ENCODE peak calls at places on chromosome 15, in nine cellular contexts. One of them, this sample, is unnamed.

GRCh38 chr15:70512772-70513362 is 250.5 kb downstream of the UACA start:
- DNase-seq in T-helper 1 cell: peak; percentile 19
- DNase-seq in psoas muscle: no peak
- DNase-seq in stimulated activated CD4-positive, alpha-beta T cell treated with anti-CD3 and anti-CD28 coated beads, Interleukin-2, amount 100 ng/mL, for 24 hours: peak; percentile 63
- DNase-seq in globus pallidus: no peak
- DNase-seq in Caco-2: peak; percentile 68
- DNase-seq in nephron progenitor cell: no peak
- DNase-seq in KBM-7: peak; percentile 94
- DNase-seq in NCI-H748 treated with DMSO at 0.1 percent for 48 hours: no peak
- DNase-seq in this sample: peak; percentile 66

GRCh38 chr15:32794973-32795372 is 77.2 kb downstream of the GREM1 start:
- DNase-seq in T-helper 1 cell: no peak
- DNase-seq in psoas muscle: no peak
- DNase-seq in stimulated activated CD4-positive, alpha-beta T cell treated with anti-CD3 and anti-CD28 coated beads, Interleukin-2, amount 100 ng/mL, for 24 hours: no peak
- DNase-seq in globus pallidus: no peak
- DNase-seq in Caco-2: no peak
- DNase-seq in nephron progenitor cell: no peak
- DNase-seq in KBM-7: no peak
- DNase-seq in NCI-H748 treated with DMSO at 0.1 percent for 48 hours: no peak
- DNase-seq in this sample: no peak

GRCh38 chr15:35393403-35393802 is 152.6 kb downstream of the DPH6 start:
- DNase-seq in T-helper 1 cell: no peak
- DNase-seq in psoas muscle: no peak
- DNase-seq in stimulated activated CD4-positive, alpha-beta T cell treated with anti-CD3 and anti-CD28 coated beads, Interleukin-2, amount 100 ng/mL, for 24 hours: no peak
- DNase-seq in globus pallidus: no peak
- DNase-seq in Caco-2: peak; percentile 29
- DNase-seq in nephron progenitor cell: no peak
- DNase-seq in KBM-7: no peak
- DNase-seq in NCI-H748 treated with DMSO at 0.1 percent for 48 hours: no peak
- DNase-seq in this sample: no peak

GRCh38 chr15:39554746-39555387 is 26.0 kb upstream of the THBS1 start:
- DNase-seq in T-helper 1 cell: no peak
- DNase-seq in psoas muscle: no peak
- DNase-seq in stimulated activated CD4-positive, alpha-beta T cell treated with anti-CD3 and anti-CD28 coated beads, Interleukin-2, amount 100 ng/mL, for 24 hours: no peak
- DNase-seq in globus pallidus: no peak
- DNase-seq in Caco-2: no peak
- DNase-seq in nephron progenitor cell: no peak
- DNase-seq in KBM-7: no peak
- DNase-seq in NCI-H748 treated with DMSO at 0.1 percent for 48 hours: no peak
- DNase-seq in this sample: no peak

GRCh38 chr15:37041836-37042235 is 58.5 kb downstream of the MEIS2 start:
- DNase-seq in T-helper 1 cell: no peak
- DNase-seq in psoas muscle: no peak
- DNase-seq in stimulated activated CD4-positive, alpha-beta T cell treated with anti-CD3 and anti-CD28 coated beads, Interleukin-2, amount 100 ng/mL, for 24 hours: no peak
- DNase-seq in globus pallidus: no peak
- DNase-seq in Caco-2: no peak
- DNase-seq in nephron progenitor cell: no peak
- DNase-seq in KBM-7: no peak
- DNase-seq in NCI-H748 treated with DMSO at 0.1 percent for 48 hours: no peak
- DNase-seq in this sample: no peak

GRCh38 chr15:91100561-91101355 is 701 bp downstream of the SV2B start:
- DNase-seq in T-helper 1 cell: no peak
- DNase-seq in psoas muscle: no peak
- DNase-seq in stimulated activated CD4-positive, alpha-beta T cell treated with anti-CD3 and anti-CD28 coated beads, Interleukin-2, amount 100 ng/mL, for 24 hours: no peak
- DNase-seq in globus pallidus: no peak
- DNase-seq in Caco-2: no peak
- DNase-seq in nephron progenitor cell: peak; percentile 11
- DNase-seq in KBM-7: no peak
- DNase-seq in NCI-H748 treated with DMSO at 0.1 percent for 48 hours: peak; percentile 30
- DNase-seq in this sample: peak; percentile 21

GRCh38 chr15:75666823-75667501 is 19.2 kb downstream of the SNX33 start:
- DNase-seq in T-helper 1 cell: no peak
- DNase-seq in psoas muscle: peak; percentile 78
- DNase-seq in stimulated activated CD4-positive, alpha-beta T cell treated with anti-CD3 and anti-CD28 coated beads, Interleukin-2, amount 100 ng/mL, for 24 hours: no peak
- DNase-seq in globus pallidus: no peak
- DNase-seq in Caco-2: no peak
- DNase-seq in nephron progenitor cell: no peak
- DNase-seq in KBM-7: no peak
- DNase-seq in NCI-H748 treated with DMSO at 0.1 percent for 48 hours: no peak
- DNase-seq in this sample: peak; percentile 99

GRCh38 chr15:38610748-38611147 is 46.1 kb upstream of the RASGRP1 start:
- DNase-seq in T-helper 1 cell: no peak
- DNase-seq in psoas muscle: no peak
- DNase-seq in stimulated activated CD4-positive, alpha-beta T cell treated with anti-CD3 and anti-CD28 coated beads, Interleukin-2, amount 100 ng/mL, for 24 hours: peak; percentile 52
- DNase-seq in globus pallidus: no peak
- DNase-seq in Caco-2: no peak
- DNase-seq in nephron progenitor cell: no peak
- DNase-seq in KBM-7: no peak
- DNase-seq in NCI-H748 treated with DMSO at 0.1 percent for 48 hours: no peak
- DNase-seq in this sample: no peak

GRCh38 chr15:72117448-72117697 is 577 bp downstream of the MYO9A start:
- DNase-seq in T-helper 1 cell: peak; percentile 32
- DNase-seq in psoas muscle: peak; percentile 86
- DNase-seq in stimulated activated CD4-positive, alpha-beta T cell treated with anti-CD3 and anti-CD28 coated beads, Interleukin-2, amount 100 ng/mL, for 24 hours: peak; percentile 75
- DNase-seq in globus pallidus: no peak
- DNase-seq in Caco-2: peak; percentile 88
- DNase-seq in nephron progenitor cell: peak; percentile 80
- DNase-seq in KBM-7: peak; percentile 93
- DNase-seq in NCI-H748 treated with DMSO at 0.1 percent for 48 hours: peak; percentile 34
- DNase-seq in this sample: peak; percentile 82

GRCh38 chr15:43132830-43133428 is 457 bp upstream of the TMEM62 start:
- DNase-seq in T-helper 1 cell: no peak
- DNase-seq in psoas muscle: no peak
- DNase-seq in stimulated activated CD4-positive, alpha-beta T cell treated with anti-CD3 and anti-CD28 coated beads, Interleukin-2, amount 100 ng/mL, for 24 hours: no peak
- DNase-seq in globus pallidus: no peak
- DNase-seq in Caco-2: peak; percentile 34
- DNase-seq in nephron progenitor cell: peak; percentile 12
- DNase-seq in KBM-7: no peak
- DNase-seq in NCI-H748 treated with DMSO at 0.1 percent for 48 hours: no peak
- DNase-seq in this sample: no peak

GRCh38 chr15:41772720-41773331 is 1.5 kb upstream of the MAPKBP1 start:
- DNase-seq in T-helper 1 cell: peak; percentile 18
- DNase-seq in psoas muscle: no peak
- DNase-seq in stimulated activated CD4-positive, alpha-beta T cell treated with anti-CD3 and anti-CD28 coated beads, Interleukin-2, amount 100 ng/mL, for 24 hours: peak; percentile 55
- DNase-seq in globus pallidus: peak; percentile 77
- DNase-seq in Caco-2: peak; percentile 63
- DNase-seq in nephron progenitor cell: peak; percentile 18
- DNase-seq in KBM-7: peak; percentile 91
- DNase-seq in NCI-H748 treated with DMSO at 0.1 percent for 48 hours: no peak
- DNase-seq in this sample: peak; percentile 83

GRCh38 chr15:64544450-64544849 is 84.1 kb downstream of the ZNF609 start:
- DNase-seq in T-helper 1 cell: no peak
- DNase-seq in psoas muscle: no peak
- DNase-seq in stimulated activated CD4-positive, alpha-beta T cell treated with anti-CD3 and anti-CD28 coated beads, Interleukin-2, amount 100 ng/mL, for 24 hours: no peak
- DNase-seq in globus pallidus: no peak
- DNase-seq in Caco-2: no peak
- DNase-seq in nephron progenitor cell: no peak
- DNase-seq in KBM-7: no peak
- DNase-seq in NCI-H748 treated with DMSO at 0.1 percent for 48 hours: no peak
- DNase-seq in this sample: peak; percentile 26

GRCh38 chr15:27844018-27844666 is 255.0 kb downstream of the OCA2 start:
- DNase-seq in T-helper 1 cell: no peak
- DNase-seq in psoas muscle: no peak
- DNase-seq in stimulated activated CD4-positive, alpha-beta T cell treated with anti-CD3 and anti-CD28 coated beads, Interleukin-2, amount 100 ng/mL, for 24 hours: no peak
- DNase-seq in globus pallidus: no peak
- DNase-seq in Caco-2: no peak
- DNase-seq in nephron progenitor cell: no peak
- DNase-seq in KBM-7: no peak
- DNase-seq in NCI-H748 treated with DMSO at 0.1 percent for 48 hours: no peak
- DNase-seq in this sample: peak; percentile 59

GRCh38 chr15:52678468-52679231 is 538 bp downstream of the ATOSA start:
- DNase-seq in T-helper 1 cell: peak; percentile 54
- DNase-seq in psoas muscle: peak; percentile 69
- DNase-seq in stimulated activated CD4-positive, alpha-beta T cell treated with anti-CD3 and anti-CD28 coated beads, Interleukin-2, amount 100 ng/mL, for 24 hours: peak; percentile 69
- DNase-seq in globus pallidus: peak; percentile 63
- DNase-seq in Caco-2: peak; percentile 86
- DNase-seq in nephron progenitor cell: peak; percentile 78
- DNase-seq in KBM-7: peak; percentile 74
- DNase-seq in NCI-H748 treated with DMSO at 0.1 percent for 48 hours: peak; percentile 39
- DNase-seq in this sample: peak; percentile 68

GRCh38 chr15:83170474-83171165 is 37.0 kb downstream of the HDGFL3 start:
- DNase-seq in T-helper 1 cell: no peak
- DNase-seq in psoas muscle: no peak
- DNase-seq in stimulated activated CD4-positive, alpha-beta T cell treated with anti-CD3 and anti-CD28 coated beads, Interleukin-2, amount 100 ng/mL, for 24 hours: no peak
- DNase-seq in globus pallidus: no peak
- DNase-seq in Caco-2: no peak
- DNase-seq in nephron progenitor cell: no peak
- DNase-seq in KBM-7: no peak
- DNase-seq in NCI-H748 treated with DMSO at 0.1 percent for 48 hours: no peak
- DNase-seq in this sample: peak; percentile 7

GRCh38 chr15:101399431-101399830 is 90.1 kb downstream of the PCSK6 start:
- DNase-seq in T-helper 1 cell: no peak
- DNase-seq in psoas muscle: no peak
- DNase-seq in stimulated activated CD4-positive, alpha-beta T cell treated with anti-CD3 and anti-CD28 coated beads, Interleukin-2, amount 100 ng/mL, for 24 hours: no peak
- DNase-seq in globus pallidus: no peak
- DNase-seq in Caco-2: no peak
- DNase-seq in nephron progenitor cell: no peak
- DNase-seq in KBM-7: no peak
- DNase-seq in NCI-H748 treated with DMSO at 0.1 percent for 48 hours: no peak
- DNase-seq in this sample: no peak

GRCh38 chr15:52255008-52255407 is 40.6 kb downstream of the MYO5C start:
- DNase-seq in T-helper 1 cell: no peak
- DNase-seq in psoas muscle: no peak
- DNase-seq in stimulated activated CD4-positive, alpha-beta T cell treated with anti-CD3 and anti-CD28 coated beads, Interleukin-2, amount 100 ng/mL, for 24 hours: no peak
- DNase-seq in globus pallidus: no peak
- DNase-seq in Caco-2: no peak
- DNase-seq in nephron progenitor cell: no peak
- DNase-seq in KBM-7: no peak
- DNase-seq in NCI-H748 treated with DMSO at 0.1 percent for 48 hours: no peak
- DNase-seq in this sample: peak; percentile 39

GRCh38 chr15:77411614-77411976 is 8.3 kb downstream of the PEAK1 start:
- DNase-seq in T-helper 1 cell: no peak
- DNase-seq in psoas muscle: no peak
- DNase-seq in stimulated activated CD4-positive, alpha-beta T cell treated with anti-CD3 and anti-CD28 coated beads, Interleukin-2, amount 100 ng/mL, for 24 hours: no peak
- DNase-seq in globus pallidus: no peak
- DNase-seq in Caco-2: no peak
- DNase-seq in nephron progenitor cell: no peak
- DNase-seq in KBM-7: no peak
- DNase-seq in NCI-H748 treated with DMSO at 0.1 percent for 48 hours: no peak
- DNase-seq in this sample: no peak

GRCh38 chr15:89828324-89829145 is 13.9 kb upstream of the ANPEP start:
- DNase-seq in T-helper 1 cell: no peak
- DNase-seq in psoas muscle: peak; percentile 67
- DNase-seq in stimulated activated CD4-positive, alpha-beta T cell treated with anti-CD3 and anti-CD28 coated beads, Interleukin-2, amount 100 ng/mL, for 24 hours: no peak
- DNase-seq in globus pallidus: no peak
- DNase-seq in Caco-2: no peak
- DNase-seq in nephron progenitor cell: peak; percentile 55
- DNase-seq in KBM-7: no peak
- DNase-seq in NCI-H748 treated with DMSO at 0.1 percent for 48 hours: no peak
- DNase-seq in this sample: peak; percentile 47

GRCh38 chr15:85795669-85796305 is 1.1 kb upstream of the KLHL25 start:
- DNase-seq in T-helper 1 cell: no peak
- DNase-seq in psoas muscle: no peak
- DNase-seq in stimulated activated CD4-positive, alpha-beta T cell treated with anti-CD3 and anti-CD28 coated beads, Interleukin-2, amount 100 ng/mL, for 24 hours: no peak
- DNase-seq in globus pallidus: no peak
- DNase-seq in Caco-2: no peak
- DNase-seq in nephron progenitor cell: no peak
- DNase-seq in KBM-7: no peak
- DNase-seq in NCI-H748 treated with DMSO at 0.1 percent for 48 hours: no peak
- DNase-seq in this sample: no peak

GRCh38 chr15:51368307-51368706 is 26.9 kb downstream of the GLDN start:
- DNase-seq in T-helper 1 cell: no peak
- DNase-seq in psoas muscle: no peak
- DNase-seq in stimulated activated CD4-positive, alpha-beta T cell treated with anti-CD3 and anti-CD28 coated beads, Interleukin-2, amount 100 ng/mL, for 24 hours: no peak
- DNase-seq in globus pallidus: no peak
- DNase-seq in Caco-2: no peak
- DNase-seq in nephron progenitor cell: no peak
- DNase-seq in KBM-7: no peak
- DNase-seq in NCI-H748 treated with DMSO at 0.1 percent for 48 hours: no peak
- DNase-seq in this sample: no peak

GRCh38 chr15:44066211-44066827 is 128.8 kb downstream of the FRMD5 start:
- DNase-seq in T-helper 1 cell: peak; percentile 14
- DNase-seq in psoas muscle: no peak
- DNase-seq in stimulated activated CD4-positive, alpha-beta T cell treated with anti-CD3 and anti-CD28 coated beads, Interleukin-2, amount 100 ng/mL, for 24 hours: peak; percentile 69
- DNase-seq in globus pallidus: peak; percentile 72
- DNase-seq in Caco-2: peak; percentile 69
- DNase-seq in nephron progenitor cell: peak; percentile 58
- DNase-seq in KBM-7: peak; percentile 63
- DNase-seq in NCI-H748 treated with DMSO at 0.1 percent for 48 hours: peak; percentile 19
- DNase-seq in this sample: peak; percentile 88

GRCh38 chr15:78617131-78617915 is 3.5 kb downstream of the CHRNA3 start:
- DNase-seq in T-helper 1 cell: no peak
- DNase-seq in psoas muscle: no peak
- DNase-seq in stimulated activated CD4-positive, alpha-beta T cell treated with anti-CD3 and anti-CD28 coated beads, Interleukin-2, amount 100 ng/mL, for 24 hours: no peak
- DNase-seq in globus pallidus: no peak
- DNase-seq in Caco-2: no peak
- DNase-seq in nephron progenitor cell: no peak
- DNase-seq in KBM-7: no peak
- DNase-seq in NCI-H748 treated with DMSO at 0.1 percent for 48 hours: no peak
- DNase-seq in this sample: no peak

GRCh38 chr15:69080203-69080957 is 65.9 kb downstream of the NOX5 start:
- DNase-seq in T-helper 1 cell: no peak
- DNase-seq in psoas muscle: no peak
- DNase-seq in stimulated activated CD4-positive, alpha-beta T cell treated with anti-CD3 and anti-CD28 coated beads, Interleukin-2, amount 100 ng/mL, for 24 hours: no peak
- DNase-seq in globus pallidus: no peak
- DNase-seq in Caco-2: no peak
- DNase-seq in nephron progenitor cell: no peak
- DNase-seq in KBM-7: no peak
- DNase-seq in NCI-H748 treated with DMSO at 0.1 percent for 48 hours: no peak
- DNase-seq in this sample: peak; percentile 60

GRCh38 chr15:83010709-83011270 is 649 bp downstream of the C15orf40 start:
- DNase-seq in T-helper 1 cell: peak; percentile 28
- DNase-seq in psoas muscle: peak; percentile 80
- DNase-seq in stimulated activated CD4-positive, alpha-beta T cell treated with anti-CD3 and anti-CD28 coated beads, Interleukin-2, amount 100 ng/mL, for 24 hours: peak; percentile 83
- DNase-seq in globus pallidus: peak; percentile 69
- DNase-seq in Caco-2: peak; percentile 70
- DNase-seq in nephron progenitor cell: peak; percentile 62
- DNase-seq in KBM-7: peak; percentile 97
- DNase-seq in NCI-H748 treated with DMSO at 0.1 percent for 48 hours: peak; percentile 29
- DNase-seq in this sample: peak; percentile 88

GRCh38 chr15:75925440-75925839 is 21.8 kb downstream of the FBXO22 start:
- DNase-seq in T-helper 1 cell: no peak
- DNase-seq in psoas muscle: no peak
- DNase-seq in stimulated activated CD4-positive, alpha-beta T cell treated with anti-CD3 and anti-CD28 coated beads, Interleukin-2, amount 100 ng/mL, for 24 hours: no peak
- DNase-seq in globus pallidus: no peak
- DNase-seq in Caco-2: no peak
- DNase-seq in nephron progenitor cell: no peak
- DNase-seq in KBM-7: peak; percentile 70
- DNase-seq in NCI-H748 treated with DMSO at 0.1 percent for 48 hours: no peak
- DNase-seq in this sample: no peak

GRCh38 chr15:59372352-59373211 is at the start of gene MYO1E:
- DNase-seq in T-helper 1 cell: no peak
- DNase-seq in psoas muscle: peak; percentile 81
- DNase-seq in stimulated activated CD4-positive, alpha-beta T cell treated with anti-CD3 and anti-CD28 coated beads, Interleukin-2, amount 100 ng/mL, for 24 hours: peak; percentile 19
- DNase-seq in globus pallidus: peak; percentile 99
- DNase-seq in Caco-2: peak; percentile 96
- DNase-seq in nephron progenitor cell: peak; percentile 80
- DNase-seq in KBM-7: peak; percentile 75
- DNase-seq in NCI-H748 treated with DMSO at 0.1 percent for 48 hours: peak; percentile 57
- DNase-seq in this sample: peak; percentile 98

GRCh38 chr15:92904832-92905640 is 4.9 kb downstream of the CHD2 start:
- DNase-seq in T-helper 1 cell: no peak
- DNase-seq in psoas muscle: no peak
- DNase-seq in stimulated activated CD4-positive, alpha-beta T cell treated with anti-CD3 and anti-CD28 coated beads, Interleukin-2, amount 100 ng/mL, for 24 hours: no peak
- DNase-seq in globus pallidus: peak; percentile 55
- DNase-seq in Caco-2: no peak
- DNase-seq in nephron progenitor cell: no peak
- DNase-seq in KBM-7: no peak
- DNase-seq in NCI-H748 treated with DMSO at 0.1 percent for 48 hours: no peak
- DNase-seq in this sample: no peak

GRCh38 chr15:69119692-69120395 is 40.6 kb upstream of the GLCE start:
- DNase-seq in T-helper 1 cell: no peak
- DNase-seq in psoas muscle: no peak
- DNase-seq in stimulated activated CD4-positive, alpha-beta T cell treated with anti-CD3 and anti-CD28 coated beads, Interleukin-2, amount 100 ng/mL, for 24 hours: no peak
- DNase-seq in globus pallidus: no peak
- DNase-seq in Caco-2: no peak
- DNase-seq in nephron progenitor cell: no peak
- DNase-seq in KBM-7: no peak
- DNase-seq in NCI-H748 treated with DMSO at 0.1 percent for 48 hours: no peak
- DNase-seq in this sample: no peak

GRCh38 chr15:99143655-99144610 is 39.1 kb downstream of the SYNM start:
- DNase-seq in T-helper 1 cell: no peak
- DNase-seq in psoas muscle: peak; percentile 89
- DNase-seq in stimulated activated CD4-positive, alpha-beta T cell treated with anti-CD3 and anti-CD28 coated beads, Interleukin-2, amount 100 ng/mL, for 24 hours: no peak
- DNase-seq in globus pallidus: peak; percentile 23
- DNase-seq in Caco-2: no peak
- DNase-seq in nephron progenitor cell: no peak
- DNase-seq in KBM-7: no peak
- DNase-seq in NCI-H748 treated with DMSO at 0.1 percent for 48 hours: no peak
- DNase-seq in this sample: peak; percentile 64

GRCh38 chr15:95291878-95292472 is 1038.5 kb upstream of the NR2F2 start:
- DNase-seq in T-helper 1 cell: no peak
- DNase-seq in psoas muscle: no peak
- DNase-seq in stimulated activated CD4-positive, alpha-beta T cell treated with anti-CD3 and anti-CD28 coated beads, Interleukin-2, amount 100 ng/mL, for 24 hours: no peak
- DNase-seq in globus pallidus: peak; percentile 46
- DNase-seq in Caco-2: peak; percentile 32
- DNase-seq in nephron progenitor cell: no peak
- DNase-seq in KBM-7: peak; percentile 55
- DNase-seq in NCI-H748 treated with DMSO at 0.1 percent for 48 hours: no peak
- DNase-seq in this sample: peak; percentile 57

This sample was measured in fibroblast of pulmonary artery.